ENCODE peak calls at places on chromosome 16, in eight cellular contexts. G is dorsolateral prefrontal cortex, R is aorta, E is brain microvascular endothelial cell, L is body of pancreas, C is RWPE2, V is AG10803, J is foreskin fibroblast. U is an unnamed sample.

GRCh38 chr16:88705746-88706287 is 391 bp downstream of the RNF166 start:
- DNase-seq in C (no peak), J (no peak), L (peak), V (no peak), E (no peak), R (no peak), G (no peak), U (no peak)

GRCh38 chr16:59733321-59733720 is 999.2 kb upstream of the GOT2 start:
- DNase-seq in E (no peak), C (no peak), G (no peak), J (no peak), R (no peak), L (no peak), V (no peak), U (no peak)

GRCh38 chr16:48616571-48616970 is 6.6 kb upstream of the N4BP1 start:
- DNase-seq in C (no peak), J (no peak), E (no peak), R (no peak), G (no peak), V (no peak), L (no peak), U (no peak)

GRCh38 chr16:79286646-79287423 is 313.7 kb downstream of the MAF start:
- DNase-seq in E (no peak), C (no peak), L (peak), R (no peak), G (peak), J (no peak), V (no peak), U (no peak)

GRCh38 chr16:50425648-50426047 is 56.9 kb upstream of the BRD7 start:
- DNase-seq in G (no peak), C (no peak), E (no peak), R (no peak), V (no peak), L (no peak), J (no peak), U (no peak)

GRCh38 chr16:75264531-75264998 is 13.1 kb upstream of the BCAR1 start:
- DNase-seq in J (no peak), V (peak), C (no peak), E (no peak), L (peak), R (no peak), G (no peak), U (no peak)

GRCh38 chr16:50444546-50444945 is 75.8 kb upstream of the BRD7 start:
- DNase-seq in J (no peak), V (no peak), E (no peak), L (no peak), R (no peak), C (no peak), G (peak), U (no peak)

GRCh38 chr16:30010817-30011504 is at the start of gene DOC2A:
- DNase-seq in C (peak), L (no peak), R (no peak), V (no peak), E (no peak), G (no peak), J (no peak), U (no peak)

GRCh38 chr16:4947722-4948503 is 10.2 kb upstream of the SEC14L5 start:
- DNase-seq in E (no peak), L (no peak), R (no peak), V (no peak), G (no peak), J (no peak), C (no peak), U (no peak)

GRCh38 chr16:67672306-67672705 is 5.7 kb downstream of the C16orf86 start:
- DNase-seq in E (no peak), C (no peak), J (no peak), V (no peak), L (no peak), G (no peak), R (no peak), U (no peak)

GRCh38 chr16:52741386-52741785 is 194.4 kb upstream of the TOX3 start:
- DNase-seq in L (no peak), R (no peak), G (no peak), J (no peak), V (no peak), C (no peak), E (no peak), U (no peak)

GRCh38 chr16:84821728-84822676 is 2.2 kb downstream of the CRISPLD2 start:
- DNase-seq in L (no peak), V (peak), R (peak), J (no peak), C (no peak), E (no peak), G (no peak), U (no peak)

GRCh38 chr16:58111331-58111627 is 17.9 kb downstream of the CFAP20 start:
- DNase-seq in J (no peak), C (no peak), G (no peak), E (no peak), L (no peak), V (no peak), R (no peak), U (no peak)

GRCh38 chr16:82852388-82852998 is 225.7 kb downstream of the CDH13 start:
- DNase-seq in E (no peak), L (no peak), R (no peak), G (no peak), C (no peak), J (no peak), V (peak), U (no peak)

GRCh38 chr16:85479972-85480726 is 133.0 kb upstream of the GSE1 start:
- DNase-seq in G (no peak), C (no peak), J (no peak), R (no peak), V (no peak), L (peak), E (no peak), U (no peak)

GRCh38 chr16:53744449-53744848 is 40.5 kb downstream of the FTO start:
- DNase-seq in E (no peak), G (no peak), R (no peak), J (no peak), L (no peak), C (no peak), V (no peak), U (no peak)

GRCh38 chr16:68408967-68409366 is 39.3 kb downstream of the SMPD3 start:
- DNase-seq in J (no peak), C (no peak), E (no peak), R (peak), L (no peak), V (no peak), G (no peak), U (no peak)

GRCh38 chr16:51818342-51818944 is 667.4 kb upstream of the SALL1 start:
- DNase-seq in J (peak), E (peak), G (no peak), V (peak), R (no peak), L (peak), C (no peak), U (peak)

GRCh38 chr16:85068746-85069145 is 41.2 kb downstream of the KIAA0513 start:
- DNase-seq in C (no peak), E (no peak), V (no peak), R (no peak), J (no peak), G (no peak), L (no peak), U (no peak)

GRCh38 chr16:20747030-20747816 is 5.6 kb upstream of the THUMPD1 start:
- DNase-seq in L (no peak), C (no peak), V (no peak), R (no peak), G (no peak), J (no peak), E (no peak), U (no peak)

GRCh38 chr16:69930117-69930776 is 20.9 kb upstream of the CLEC18A start:
- DNase-seq in C (no peak), J (peak), R (peak), V (peak), L (peak), E (peak), G (no peak), U (no peak)

GRCh38 chr16:35510701-35511100 is 2051.3 kb downstream of the TP53TG3F start:
- DNase-seq in E (no peak), G (no peak), V (no peak), R (no peak), J (no peak), C (no peak), L (no peak), U (no peak)

GRCh38 chr16:87436225-87437172 is 44.4 kb downstream of the MAP1LC3B start:
- DNase-seq in L (no peak), R (peak), J (peak), E (peak), V (peak), C (no peak), G (no peak), U (peak)

GRCh38 chr16:20064931-20065330 is 8.8 kb downstream of the GPR139 start:
- DNase-seq in E (no peak), R (no peak), L (no peak), G (no peak), V (no peak), C (no peak), J (no peak), U (no peak)

GRCh38 chr16:30185683-30186421 is 2.5 kb downstream of the CORO1A start:
- DNase-seq in L (peak), R (peak), E (no peak), C (peak), V (no peak), J (no peak), G (no peak), U (no peak)

GRCh38 chr16:19696312-19696711 is 21.7 kb downstream of the KNOP1 start:
- DNase-seq in E (peak), G (no peak), R (peak), L (peak), C (no peak), J (peak), V (peak), U (peak)

GRCh38 chr16:60907645-60908044 is 1128.6 kb downstream of the CDH8 start:
- DNase-seq in E (no peak), R (no peak), J (no peak), C (no peak), L (no peak), V (peak), G (no peak), U (no peak)

GRCh38 chr16:68244903-68245853 is at the start of gene PLA2G15:
- DNase-seq in G (peak), E (peak), V (peak), R (peak), J (peak), L (peak), C (peak), U (peak)

GRCh38 chr16:81399909-81400308 is 44.7 kb upstream of the CMIP start:
- DNase-seq in J (no peak), V (no peak), G (no peak), E (no peak), C (peak), R (no peak), L (no peak), U (no peak)

GRCh38 chr16:81405702-81406113 is 38.9 kb upstream of the CMIP start:
- DNase-seq in J (peak), G (no peak), C (peak), V (peak), E (peak), R (peak), L (peak), U (peak)

GRCh38 chr16:81401035-81401950 is 43.3 kb upstream of the CMIP start:
- DNase-seq in V (peak), E (peak), L (no peak), G (no peak), R (peak), J (peak), C (peak), U (no peak)

GRCh38 chr16:81403601-81404391 is 40.8 kb upstream of the CMIP start:
- DNase-seq in E (peak), R (peak), V (peak), C (peak), J (peak), G (peak), L (peak), U (no peak)

DNA sequence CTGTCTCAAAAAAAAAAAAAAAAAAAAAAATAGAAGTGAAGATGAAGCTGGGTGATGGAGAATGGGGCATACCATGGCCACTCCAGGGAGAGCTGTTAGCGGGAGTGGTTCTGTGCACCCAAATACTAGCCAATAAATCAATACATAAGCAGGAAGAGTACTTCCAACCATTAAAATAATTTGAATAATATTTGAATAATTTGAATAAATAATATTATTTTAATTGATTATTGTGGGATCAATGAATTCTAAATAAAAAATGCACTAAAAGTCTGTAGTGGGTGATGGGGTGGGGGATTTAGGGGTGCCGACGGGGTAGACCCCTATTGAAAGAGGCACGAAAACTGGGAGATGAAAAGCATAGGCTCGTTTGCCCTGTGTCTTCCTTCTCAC is 41.4 kb upstream of the CMIP start:
- DNase-seq in C (no peak), L (no peak), R (peak), V (no peak), E (no peak), G (no peak), J (no peak), U (no peak)
- H3K4me3 ChIP-seq in C (no peak), L (no peak), R (no peak), V (no peak), E (no peak), G (peak), J (no peak), U (no peak)

GRCh38 chr16:12901204-12901596 is 198 bp upstream of the SHISA9 start:
- DNase-seq in G (peak), C (no peak), L (peak), J (no peak), R (no peak), V (no peak), E (no peak), U (no peak)
- H3K4me3 ChIP-seq in G (peak), C (peak), L (no peak), J (no peak), R (no peak), V (no peak), E (no peak), U (no peak)

DNA sequence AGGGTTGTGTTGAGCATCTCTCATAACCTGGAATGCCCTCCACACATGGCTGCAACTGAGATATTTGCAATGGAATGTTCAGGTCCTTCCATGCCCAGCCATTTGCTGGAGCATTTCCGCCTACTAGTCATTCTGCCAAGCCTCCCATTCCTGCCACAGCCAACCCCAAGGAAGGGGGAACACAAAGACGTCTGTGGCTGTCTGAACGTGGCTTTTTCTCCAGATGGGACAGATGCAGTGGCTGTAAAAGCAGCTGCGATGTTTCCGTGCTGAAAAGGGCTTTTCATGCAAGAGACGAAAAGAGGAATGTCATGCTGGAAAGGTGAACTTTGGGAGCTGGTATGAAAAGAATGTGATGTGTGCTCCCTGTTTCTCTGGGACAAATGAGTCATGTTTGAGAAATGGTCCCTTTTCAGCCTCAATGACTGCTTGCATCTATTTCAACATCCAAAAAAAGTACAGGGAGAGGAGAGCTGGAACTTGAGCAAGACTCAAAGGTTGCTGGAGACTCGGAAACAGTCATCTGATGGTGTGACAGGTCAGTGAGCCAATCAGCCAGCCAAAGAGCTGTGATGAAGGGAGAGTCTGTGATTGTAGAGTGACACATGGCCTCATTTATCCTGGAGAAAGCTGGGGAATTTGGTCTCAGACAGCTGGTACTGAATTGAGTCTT is 208.9 kb downstream of the SHISA9 start:
- DNase-seq in J (peak), G (no peak), R (peak), C (peak), V (peak), L (peak), E (no peak), U (no peak)
- H3K4me3 ChIP-seq in J (no peak), G (no peak), R (no peak), C (no peak), V (no peak), L (no peak), E (no peak), U (no peak)

GRCh38 chr16:2008009-2008526 is 1.6 kb downstream of the ZNF598 start:
- DNase-seq in V (peak), R (no peak), E (no peak), G (no peak), L (peak), J (peak), C (peak), U (no peak)

GRCh38 chr16:2005646-2006045 is 4.0 kb downstream of the ZNF598 start:
- DNase-seq in C (no peak), R (no peak), J (no peak), V (peak), G (no peak), E (no peak), L (no peak), U (no peak)

GRCh38 chr16:2006317-2006716 is 3.3 kb downstream of the ZNF598 start:
- DNase-seq in E (no peak), J (no peak), V (no peak), R (no peak), C (no peak), G (no peak), L (no peak), U (no peak)

GRCh38 chr16:2008631-2009301 is 855 bp downstream of the ZNF598 start:
- DNase-seq in C (no peak), L (no peak), R (no peak), E (no peak), G (no peak), V (peak), J (peak), U (no peak)

DNA sequence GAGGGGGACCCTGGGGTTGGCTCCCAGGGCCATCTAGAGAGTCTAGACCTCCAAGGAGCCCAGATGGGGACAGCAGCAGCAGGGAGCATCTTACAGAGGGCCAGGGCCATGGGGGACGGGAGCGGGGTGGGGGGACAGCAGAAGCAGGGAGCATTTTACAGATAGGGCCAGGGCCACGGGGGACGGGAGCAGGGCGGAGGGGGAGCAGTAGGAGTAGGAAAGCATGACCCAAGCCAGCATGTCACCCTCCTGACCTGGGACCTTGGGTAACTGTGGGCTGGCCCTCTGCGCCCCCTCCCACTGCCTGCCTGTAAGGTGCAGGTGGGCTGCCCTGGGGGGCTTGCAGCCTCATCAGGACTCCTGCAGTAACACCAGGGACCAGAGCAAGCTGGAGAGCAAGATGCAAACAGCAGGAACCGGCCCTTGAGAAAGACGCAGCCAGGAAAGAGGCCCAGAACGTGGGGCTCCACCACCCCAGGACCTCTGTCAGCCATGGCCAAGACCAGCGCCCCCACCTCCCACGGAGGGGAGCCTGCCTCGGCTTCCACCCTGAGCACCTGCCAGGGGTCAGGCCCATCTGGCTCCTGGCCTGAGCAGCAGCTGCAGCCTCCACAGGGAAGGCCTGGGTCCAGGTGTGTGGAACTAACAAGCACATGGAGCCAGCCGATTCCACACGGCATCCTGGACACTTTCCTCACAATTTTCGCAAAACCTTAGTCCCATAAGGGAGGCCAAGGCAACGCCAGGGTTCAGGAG is 2.4 kb downstream of the ZNF598 start:
- DNase-seq in C (no peak), V (no peak), L (no peak), J (no peak), R (no peak), G (no peak), E (no peak), U (no peak)
- H3K4me3 ChIP-seq in C (peak), V (peak), L (no peak), J (peak), R (no peak), G (no peak), E (peak), U (peak)

GRCh38 chr16:89844739-89845339 is 16.6 kb downstream of the SPIRE2 start:
- DNase-seq in C (no peak), L (no peak), J (no peak), V (no peak), R (no peak), E (no peak), G (no peak), U (no peak)

GRCh38 chr16:89845417-89845816 is 17.1 kb downstream of the SPIRE2 start:
- DNase-seq in G (no peak), L (no peak), J (no peak), R (no peak), V (no peak), E (no peak), C (no peak), U (no peak)

GRCh38 chr16:89848974-89849373 is 20.7 kb downstream of the SPIRE2 start:
- DNase-seq in R (no peak), G (no peak), J (no peak), L (no peak), V (no peak), C (no peak), E (no peak), U (no peak)

GRCh38 chr16:89847930-89848297 is 19.6 kb downstream of the SPIRE2 start:
- DNase-seq in G (no peak), V (no peak), E (no peak), J (no peak), R (no peak), L (no peak), C (no peak), U (no peak)

DNA sequence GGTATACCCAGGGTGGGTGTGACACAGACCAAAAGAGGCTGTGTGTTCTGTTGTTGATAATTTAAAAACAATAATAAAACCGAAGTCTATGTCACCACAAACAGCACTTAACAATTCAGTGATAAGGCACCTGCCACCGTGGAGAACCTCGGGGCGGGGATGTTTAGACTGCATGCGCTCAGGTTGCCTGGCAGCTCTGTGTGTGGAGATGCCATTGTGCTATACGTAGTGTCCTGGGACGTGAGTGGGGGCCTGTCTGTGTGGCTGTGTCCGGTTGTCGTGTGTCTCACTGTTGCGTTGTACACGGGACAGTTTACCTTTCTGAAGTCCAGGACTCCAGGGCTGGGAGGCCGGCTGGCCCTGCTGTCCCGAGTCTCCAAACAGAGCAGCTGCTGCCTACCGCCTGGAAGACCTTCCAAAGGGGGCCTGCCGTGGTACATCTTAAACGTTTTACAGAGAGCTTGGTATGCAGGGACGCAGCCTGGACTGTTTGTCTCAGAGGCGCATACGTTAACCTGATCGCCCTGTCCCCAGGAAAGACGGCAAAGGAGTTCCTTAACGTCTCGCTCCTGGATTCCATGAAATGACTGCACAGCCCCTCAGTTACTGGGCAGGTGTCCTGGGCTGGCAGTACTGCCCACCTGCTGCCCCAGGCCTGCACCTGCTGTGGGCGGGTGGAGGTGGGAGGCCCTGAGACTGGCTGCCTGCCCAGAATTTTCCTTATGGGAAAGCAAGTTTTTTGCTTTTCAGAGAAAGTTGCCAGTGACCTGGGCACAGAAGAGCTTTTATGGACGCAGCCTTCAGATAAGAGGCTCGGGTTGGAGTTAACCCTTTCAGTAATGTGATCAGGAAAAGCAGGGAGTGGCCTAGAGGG is 19.0 kb downstream of the SPIRE2 start:
- DNase-seq in V (no peak), J (no peak), G (no peak), R (no peak), C (no peak), E (no peak), L (no peak), U (no peak)
- H3K4me3 ChIP-seq in V (no peak), J (no peak), G (no peak), R (no peak), C (no peak), E (no peak), L (no peak), U (no peak)

GRCh38 chr16:424033-424622 is 1.3 kb upstream of the RAB11FIP3 start:
- DNase-seq in G (peak), L (peak), C (peak), V (peak), E (peak), J (peak), R (no peak), U (peak)
- H3K4me3 ChIP-seq in G (peak), L (no peak), C (peak), V (peak), E (peak), J (peak), R (peak), U (peak)